ENCODE peak calls at places on chromosomes 6 and 20, in ten cellular contexts. One of them, this sample, is unnamed.

GRCh38 chr20:17936306-17936790 is 32.2 kb downstream of the SNX5 start:
- DNase-seq in transverse colon: no peak
- DNase-seq in mesendoderm: no peak
- DNase-seq in CD4-positive, alpha-beta T cell: no peak
- DNase-seq in thoracic aorta: peak; percentile 8
- DNase-seq in naive thymus-derived CD4-positive, alpha-beta T cell: no peak
- DNase-seq in breast epithelium: no peak
- DNase-seq in ovary: no peak
- DNase-seq in neural progenitor cell: no peak
- DNase-seq in psoas muscle: no peak
- DNase-seq in this sample: no peak

GRCh38 chr20:43636429-43636828 is 30.5 kb upstream of the MYBL2 start:
- DNase-seq in transverse colon: no peak
- DNase-seq in neural progenitor cell: no peak
- DNase-seq in thoracic aorta: no peak
- DNase-seq in psoas muscle: no peak
- DNase-seq in CD4-positive, alpha-beta T cell: no peak
- DNase-seq in naive thymus-derived CD4-positive, alpha-beta T cell: no peak
- DNase-seq in ovary: no peak
- DNase-seq in breast epithelium: no peak
- DNase-seq in mesendoderm: no peak
- DNase-seq in this sample: no peak

GRCh38 chr6:95856876-95857364 is 158.9 kb upstream of the FUT9 start:
- DNase-seq in transverse colon: no peak
- DNase-seq in neural progenitor cell: no peak
- DNase-seq in breast epithelium: no peak
- DNase-seq in thoracic aorta: no peak
- DNase-seq in CD4-positive, alpha-beta T cell: no peak
- DNase-seq in naive thymus-derived CD4-positive, alpha-beta T cell: no peak
- DNase-seq in ovary: no peak
- DNase-seq in psoas muscle: no peak
- DNase-seq in mesendoderm: peak; percentile 7
- DNase-seq in this sample: no peak

GRCh38 chr20:47790032-47790965 is 5.0 kb upstream of the SULF2 start:
- DNase-seq in breast epithelium: no peak
- DNase-seq in naive thymus-derived CD4-positive, alpha-beta T cell: no peak
- DNase-seq in psoas muscle: peak; percentile 42
- DNase-seq in mesendoderm: no peak
- DNase-seq in ovary: no peak
- DNase-seq in neural progenitor cell: no peak
- DNase-seq in CD4-positive, alpha-beta T cell: no peak
- DNase-seq in thoracic aorta: no peak
- DNase-seq in transverse colon: no peak
- DNase-seq in this sample: no peak

GRCh38 chr6:137172734-137173431 is 561 bp downstream of the IL22RA2 start:
- DNase-seq in thoracic aorta: no peak
- DNase-seq in neural progenitor cell: no peak
- DNase-seq in naive thymus-derived CD4-positive, alpha-beta T cell: no peak
- DNase-seq in ovary: no peak
- DNase-seq in CD4-positive, alpha-beta T cell: no peak
- DNase-seq in transverse colon: no peak
- DNase-seq in psoas muscle: no peak
- DNase-seq in breast epithelium: no peak
- DNase-seq in mesendoderm: no peak
- DNase-seq in this sample: no peak

GRCh38 chr6:23568292-23568691 is 557.7 kb upstream of the NRSN1 start:
- DNase-seq in neural progenitor cell: no peak
- DNase-seq in psoas muscle: no peak
- DNase-seq in transverse colon: no peak
- DNase-seq in breast epithelium: no peak
- DNase-seq in thoracic aorta: no peak
- DNase-seq in CD4-positive, alpha-beta T cell: no peak
- DNase-seq in naive thymus-derived CD4-positive, alpha-beta T cell: no peak
- DNase-seq in mesendoderm: no peak
- DNase-seq in ovary: no peak
- DNase-seq in this sample: no peak

GRCh38 chr6:88865275-88865674 is 98.1 kb downstream of the RNGTT start:
- DNase-seq in thoracic aorta: no peak
- DNase-seq in neural progenitor cell: no peak
- DNase-seq in breast epithelium: no peak
- DNase-seq in naive thymus-derived CD4-positive, alpha-beta T cell: no peak
- DNase-seq in psoas muscle: no peak
- DNase-seq in CD4-positive, alpha-beta T cell: no peak
- DNase-seq in transverse colon: no peak
- DNase-seq in mesendoderm: no peak
- DNase-seq in ovary: no peak
- DNase-seq in this sample: no peak

GRCh38 chr6:164721460-164721859 is 587.9 kb downstream of the C6orf118 start:
- DNase-seq in thoracic aorta: no peak
- DNase-seq in transverse colon: no peak
- DNase-seq in naive thymus-derived CD4-positive, alpha-beta T cell: no peak
- DNase-seq in psoas muscle: no peak
- DNase-seq in CD4-positive, alpha-beta T cell: no peak
- DNase-seq in mesendoderm: no peak
- DNase-seq in ovary: no peak
- DNase-seq in breast epithelium: no peak
- DNase-seq in neural progenitor cell: no peak
- DNase-seq in this sample: no peak

GRCh38 chr6:87654880-87655454 is 47.1 kb downstream of the AKIRIN2 start:
- DNase-seq in mesendoderm: no peak
- DNase-seq in neural progenitor cell: no peak
- DNase-seq in transverse colon: no peak
- DNase-seq in CD4-positive, alpha-beta T cell: no peak
- DNase-seq in ovary: no peak
- DNase-seq in breast epithelium: no peak
- DNase-seq in naive thymus-derived CD4-positive, alpha-beta T cell: no peak
- DNase-seq in thoracic aorta: no peak
- DNase-seq in psoas muscle: no peak
- DNase-seq in this sample: no peak

GRCh38 chr20:54389872-54390271 is 85.5 kb upstream of the DOK5 start:
- DNase-seq in CD4-positive, alpha-beta T cell: no peak
- DNase-seq in naive thymus-derived CD4-positive, alpha-beta T cell: no peak
- DNase-seq in psoas muscle: no peak
- DNase-seq in mesendoderm: no peak
- DNase-seq in thoracic aorta: no peak
- DNase-seq in breast epithelium: no peak
- DNase-seq in ovary: no peak
- DNase-seq in neural progenitor cell: no peak
- DNase-seq in transverse colon: no peak
- DNase-seq in this sample: no peak

GRCh38 chr6:30795549-30796293 is 51.4 kb upstream of the IER3 start:
- DNase-seq in transverse colon: no peak
- DNase-seq in breast epithelium: no peak
- DNase-seq in naive thymus-derived CD4-positive, alpha-beta T cell: no peak
- DNase-seq in psoas muscle: no peak
- DNase-seq in CD4-positive, alpha-beta T cell: no peak
- DNase-seq in neural progenitor cell: no peak
- DNase-seq in mesendoderm: no peak
- DNase-seq in thoracic aorta: no peak
- DNase-seq in ovary: no peak
- DNase-seq in this sample: no peak

GRCh38 chr6:126721581-126722145 is 381.7 kb downstream of the CENPW start:
- DNase-seq in psoas muscle: no peak
- DNase-seq in ovary: no peak
- DNase-seq in neural progenitor cell: no peak
- DNase-seq in breast epithelium: no peak
- DNase-seq in transverse colon: no peak
- DNase-seq in naive thymus-derived CD4-positive, alpha-beta T cell: no peak
- DNase-seq in CD4-positive, alpha-beta T cell: no peak
- DNase-seq in mesendoderm: no peak
- DNase-seq in thoracic aorta: no peak
- DNase-seq in this sample: no peak

GRCh38 chr6:149414822-149415221 is 14.8 kb downstream of the SUMO4 start:
- DNase-seq in mesendoderm: no peak
- DNase-seq in CD4-positive, alpha-beta T cell: no peak
- DNase-seq in ovary: no peak
- DNase-seq in transverse colon: no peak
- DNase-seq in naive thymus-derived CD4-positive, alpha-beta T cell: no peak
- DNase-seq in neural progenitor cell: no peak
- DNase-seq in psoas muscle: no peak
- DNase-seq in breast epithelium: no peak
- DNase-seq in thoracic aorta: no peak
- DNase-seq in this sample: no peak

GRCh38 chr6:124968401-124968800 is 6.2 kb downstream of the RNF217 start:
- DNase-seq in ovary: no peak
- DNase-seq in mesendoderm: peak; percentile 66
- DNase-seq in naive thymus-derived CD4-positive, alpha-beta T cell: no peak
- DNase-seq in psoas muscle: no peak
- DNase-seq in thoracic aorta: no peak
- DNase-seq in breast epithelium: no peak
- DNase-seq in CD4-positive, alpha-beta T cell: no peak
- DNase-seq in neural progenitor cell: no peak
- DNase-seq in transverse colon: no peak
- DNase-seq in this sample: no peak

GRCh38 chr6:158631678-158632537 is 12.6 kb downstream of the DYNLT1 start:
- DNase-seq in transverse colon: peak; percentile 80
- DNase-seq in CD4-positive, alpha-beta T cell: no peak
- DNase-seq in ovary: peak; percentile 50
- DNase-seq in breast epithelium: no peak
- DNase-seq in naive thymus-derived CD4-positive, alpha-beta T cell: no peak
- DNase-seq in mesendoderm: no peak
- DNase-seq in neural progenitor cell: no peak
- DNase-seq in psoas muscle: peak; percentile 91
- DNase-seq in thoracic aorta: no peak
- DNase-seq in this sample: peak; percentile 79

GRCh38 chr6:111552241-111552744 is 53.4 kb downstream of the TRAF3IP2 start:
- DNase-seq in naive thymus-derived CD4-positive, alpha-beta T cell: no peak
- DNase-seq in CD4-positive, alpha-beta T cell: no peak
- DNase-seq in breast epithelium: no peak
- DNase-seq in ovary: peak; percentile 70
- DNase-seq in neural progenitor cell: peak; percentile 76
- DNase-seq in thoracic aorta: peak; percentile 34
- DNase-seq in mesendoderm: peak; percentile 95
- DNase-seq in transverse colon: peak; percentile 46
- DNase-seq in psoas muscle: peak; percentile 86
- DNase-seq in this sample: peak; percentile 71
- H3K27ac ChIP-seq in naive thymus-derived CD4-positive, alpha-beta T cell: no peak overlapping the region
- H3K27ac ChIP-seq in CD4-positive, alpha-beta T cell: no peak overlapping the region
- H3K27ac ChIP-seq in breast epithelium: peak overlapping the region; percentile 88
- H3K27ac ChIP-seq in ovary: peak overlapping the region; percentile 58
- H3K27ac ChIP-seq in neural progenitor cell: peak overlapping the region; percentile 57
- H3K27ac ChIP-seq in thoracic aorta: peak overlapping the region; percentile 57
- H3K27ac ChIP-seq in mesendoderm: peak overlapping the region; percentile 63
- H3K27ac ChIP-seq in transverse colon: peak overlapping the region; percentile 80
- H3K27ac ChIP-seq in psoas muscle: peak overlapping the region; percentile 88
- H3K27ac ChIP-seq in this sample: peak overlapping the region; percentile 68

DNA sequence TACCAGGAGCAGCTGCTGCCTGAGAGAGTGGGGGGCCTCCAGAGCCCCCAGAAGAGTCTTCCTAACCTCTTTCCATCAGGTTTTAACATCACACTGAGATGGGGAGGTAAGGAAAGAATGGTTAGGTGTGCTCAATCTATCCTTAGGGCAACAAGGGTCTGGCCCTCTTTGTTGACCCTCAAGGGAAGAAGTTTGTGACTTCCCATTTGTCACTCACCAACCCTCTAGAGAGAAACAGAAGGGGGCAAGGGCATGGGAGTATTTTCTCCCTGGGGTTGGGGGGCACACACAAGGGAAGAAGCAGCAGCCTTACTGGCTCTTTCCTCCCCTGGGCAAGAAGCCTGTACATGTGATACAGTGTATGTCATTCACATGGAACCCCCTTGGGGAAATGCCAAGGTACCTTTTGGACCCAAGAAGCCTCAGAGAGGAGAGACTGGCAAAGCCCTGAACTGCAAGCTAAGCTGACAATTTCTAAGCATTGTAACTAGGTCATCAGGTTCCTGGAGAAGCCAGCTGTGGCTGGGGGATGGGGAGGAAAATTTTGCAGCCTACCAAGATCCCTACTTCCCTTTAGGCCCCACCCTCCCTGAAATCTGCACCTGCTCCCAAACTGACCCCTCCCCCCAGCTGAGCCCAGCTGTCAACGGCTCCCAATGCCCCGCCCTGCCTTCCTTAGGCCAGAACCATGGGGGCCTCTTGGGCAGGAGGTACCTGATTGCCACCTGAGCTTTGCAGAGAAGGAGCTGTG is 14.5 kb downstream of the BCL2L1 start:
- DNase-seq in thoracic aorta: no peak
- DNase-seq in CD4-positive, alpha-beta T cell: no peak
- DNase-seq in transverse colon: peak; percentile 83
- DNase-seq in neural progenitor cell: no peak
- DNase-seq in ovary: no peak
- DNase-seq in breast epithelium: no peak
- DNase-seq in mesendoderm: no peak
- DNase-seq in naive thymus-derived CD4-positive, alpha-beta T cell: no peak
- DNase-seq in psoas muscle: peak; percentile 87
- DNase-seq in this sample: peak; percentile 73
- H3K27ac ChIP-seq in thoracic aorta: peak overlapping the region; percentile 60
- H3K27ac ChIP-seq in CD4-positive, alpha-beta T cell: no peak overlapping the region
- H3K27ac ChIP-seq in transverse colon: peak overlapping the region; percentile 74
- H3K27ac ChIP-seq in neural progenitor cell: no peak overlapping the region
- H3K27ac ChIP-seq in ovary: no peak overlapping the region
- H3K27ac ChIP-seq in breast epithelium: peak overlapping the region; percentile 100
- H3K27ac ChIP-seq in mesendoderm: no peak overlapping the region
- H3K27ac ChIP-seq in naive thymus-derived CD4-positive, alpha-beta T cell: no peak overlapping the region
- H3K27ac ChIP-seq in psoas muscle: peak overlapping the region; percentile 85
- H3K27ac ChIP-seq in this sample: peak overlapping the region; percentile 86

GRCh38 chr20:4431446-4431845 is 290.3 kb upstream of the PRND start:
- DNase-seq in breast epithelium: no peak
- DNase-seq in naive thymus-derived CD4-positive, alpha-beta T cell: no peak
- DNase-seq in neural progenitor cell: no peak
- DNase-seq in transverse colon: no peak
- DNase-seq in ovary: no peak
- DNase-seq in CD4-positive, alpha-beta T cell: no peak
- DNase-seq in psoas muscle: no peak
- DNase-seq in mesendoderm: no peak
- DNase-seq in thoracic aorta: no peak
- DNase-seq in this sample: no peak

GRCh38 chr20:4427936-4428581 is 293.6 kb upstream of the PRND start:
- DNase-seq in ovary: no peak
- DNase-seq in psoas muscle: no peak
- DNase-seq in naive thymus-derived CD4-positive, alpha-beta T cell: no peak
- DNase-seq in transverse colon: no peak
- DNase-seq in thoracic aorta: no peak
- DNase-seq in mesendoderm: peak; percentile 5
- DNase-seq in breast epithelium: no peak
- DNase-seq in neural progenitor cell: peak; percentile 81
- DNase-seq in CD4-positive, alpha-beta T cell: no peak
- DNase-seq in this sample: no peak
- H3K27ac ChIP-seq in ovary: no peak overlapping the region
- H3K27ac ChIP-seq in psoas muscle: no peak overlapping the region
- H3K27ac ChIP-seq in naive thymus-derived CD4-positive, alpha-beta T cell: no peak overlapping the region
- H3K27ac ChIP-seq in transverse colon: no peak overlapping the region
- H3K27ac ChIP-seq in thoracic aorta: no peak overlapping the region
- H3K27ac ChIP-seq in mesendoderm: no peak overlapping the region
- H3K27ac ChIP-seq in breast epithelium: no peak overlapping the region
- H3K27ac ChIP-seq in neural progenitor cell: no peak overlapping the region
- H3K27ac ChIP-seq in CD4-positive, alpha-beta T cell: no peak overlapping the region
- H3K27ac ChIP-seq in this sample: no peak overlapping the region

DNA sequence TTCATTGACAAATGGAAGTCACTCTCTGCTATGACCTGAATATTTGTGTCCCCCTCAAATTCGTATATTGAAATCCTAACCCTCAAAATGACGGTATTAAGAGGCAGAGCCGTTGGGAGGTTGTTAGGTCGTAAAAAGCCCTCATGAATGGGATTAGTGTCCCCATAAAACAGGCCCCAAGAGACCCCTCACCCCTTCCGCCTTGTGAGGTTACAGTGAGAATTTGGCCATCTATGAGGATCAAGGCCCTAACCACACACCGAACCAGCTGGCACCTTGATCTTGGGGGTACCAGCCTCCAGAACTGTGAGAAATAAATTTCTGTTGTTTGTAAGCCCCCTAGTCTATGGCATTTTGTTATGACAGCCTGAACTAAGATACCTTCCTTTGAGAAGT is 52.5 kb upstream of the SLC22A16 start:
- DNase-seq in transverse colon: no peak
- DNase-seq in breast epithelium: no peak
- DNase-seq in CD4-positive, alpha-beta T cell: no peak
- DNase-seq in neural progenitor cell: no peak
- DNase-seq in naive thymus-derived CD4-positive, alpha-beta T cell: no peak
- DNase-seq in ovary: no peak
- DNase-seq in mesendoderm: no peak
- DNase-seq in thoracic aorta: no peak
- DNase-seq in psoas muscle: no peak
- DNase-seq in this sample: no peak
- H3K27ac ChIP-seq in transverse colon: no peak overlapping the region
- H3K27ac ChIP-seq in breast epithelium: peak overlapping the region; percentile 16
- H3K27ac ChIP-seq in CD4-positive, alpha-beta T cell: no peak overlapping the region
- H3K27ac ChIP-seq in neural progenitor cell: no peak overlapping the region
- H3K27ac ChIP-seq in naive thymus-derived CD4-positive, alpha-beta T cell: no peak overlapping the region
- H3K27ac ChIP-seq in ovary: no peak overlapping the region
- H3K27ac ChIP-seq in mesendoderm: no peak overlapping the region
- H3K27ac ChIP-seq in thoracic aorta: peak overlapping the region; percentile 29
- H3K27ac ChIP-seq in psoas muscle: no peak overlapping the region
- H3K27ac ChIP-seq in this sample: no peak overlapping the region